ENCODE peak calls at places on chromosomes 12 and 14, in six cellular contexts. Y is mucosa of gallbladder, N is HEK293T, M is ELR, V is fibroblast of mammary gland, B is mucosa of descending colon. L is an unnamed sample.

GRCh38 chr12:95763809-95764253 is 26.7 kb downstream of the NTN4 start:
- DNase-seq in N (no peak), Y (no peak), M (peak), B (peak), V (peak), L (peak)

GRCh38 chr12:131222271-131223139 is 268.8 kb downstream of the ADGRD1 start:
- DNase-seq in M (no peak), V (no peak), N (no peak), Y (no peak), B (peak), L (peak)

GRCh38 chr14:42673963-42674362 is 1067.3 kb downstream of the LRFN5 start:
- DNase-seq in Y (no peak), B (no peak), V (peak), M (no peak), N (no peak), L (no peak)

GRCh38 chr12:132771126-132771838 is 9.7 kb upstream of the ANKLE2 start:
- DNase-seq in N (no peak), B (peak), Y (no peak), M (no peak), V (peak), L (no peak)

GRCh38 chr12:112961074-112961473 is 17.2 kb upstream of the OAS2 start:
- DNase-seq in M (no peak), B (no peak), N (no peak), V (no peak), Y (no peak), L (no peak)

GRCh38 chr12:132559652-132560420 is 50.5 kb downstream of the LRCOL1 start:
- DNase-seq in N (peak), Y (no peak), V (peak), B (peak), M (peak), L (peak)

GRCh38 chr14:55054098-55054497 is 2.7 kb downstream of the MAPK1IP1L start:
- DNase-seq in Y (no peak), M (no peak), V (no peak), B (no peak), N (no peak), L (no peak)

GRCh38 chr14:79951572-79951971 is 259.7 kb downstream of the DIO2 start:
- DNase-seq in Y (no peak), V (no peak), M (no peak), B (no peak), N (no peak), L (no peak)

GRCh38 chr14:77041837-77042557 is 13.5 kb upstream of the IRF2BPL start:
- DNase-seq in N (no peak), V (peak), Y (no peak), B (no peak), M (peak), L (peak)

GRCh38 chr12:83665755-83666154 is 979.0 kb downstream of the TMTC2 start:
- DNase-seq in N (no peak), B (no peak), V (no peak), Y (no peak), M (no peak), L (no peak)

GRCh38 chr12:62170241-62170640 is 90.0 kb upstream of the USP15 start:
- DNase-seq in V (no peak), M (no peak), Y (no peak), N (no peak), B (no peak), L (no peak)

GRCh38 chr12:95212576-95212975 is 4.7 kb downstream of the FGD6 start:
- DNase-seq in M (peak), N (no peak), B (no peak), V (peak), Y (no peak), L (no peak)

GRCh38 chr12:7439579-7440505 is 4.1 kb downstream of the CD163L1 start:
- DNase-seq in N (peak), M (no peak), B (peak), Y (peak), V (peak), L (no peak)

GRCh38 chr14:64801800-64802199 is 77.9 kb downstream of the SPTB start:
- DNase-seq in Y (no peak), B (peak), V (peak), M (peak), N (peak), L (peak)

GRCh38 chr12:50088577-50089335 is 3.6 kb downstream of the SMARCD1 start:
- DNase-seq in Y (peak), M (peak), N (peak), B (peak), V (peak), L (peak)

GRCh38 chr14:57641776-57642175 is 148.1 kb upstream of the CCDC198 start:
- DNase-seq in N (no peak), M (no peak), V (no peak), B (no peak), Y (no peak), L (no peak)

GRCh38 chr14:38286481-38286880 is 30.6 kb upstream of the CLEC14A start:
- DNase-seq in V (no peak), N (no peak), B (no peak), Y (no peak), M (no peak), L (peak)

GRCh38 chr14:68961361-68961760 is 17.7 kb downstream of the ACTN1 start:
- DNase-seq in N (no peak), V (no peak), Y (no peak), M (no peak), B (no peak), L (no peak)

GRCh38 chr12:76106631-76107030 is 22.1 kb upstream of the NAP1L1 start:
- DNase-seq in Y (no peak), B (no peak), V (peak), N (no peak), M (no peak), L (no peak)

GRCh38 chr12:109927622-109928021 is 27.5 kb downstream of the TCHP start:
- DNase-seq in B (peak), V (peak), M (peak), N (peak), Y (no peak), L (peak)

GRCh38 chr14:31897581-31898186 is 179.4 kb upstream of the ARHGAP5 start:
- DNase-seq in B (peak), N (no peak), M (no peak), Y (no peak), V (peak), L (no peak)

GRCh38 chr14:32265584-32265983 is 62.5 kb upstream of the RNU6-8 start:
- DNase-seq in M (no peak), Y (no peak), N (no peak), V (no peak), B (no peak), L (no peak)

GRCh38 chr12:54384591-54385041 is at the start of gene ZNF385A:
- DNase-seq in N (no peak), M (peak), V (no peak), Y (no peak), B (no peak), L (no peak)

GRCh38 chr12:52896190-52897100 is 8.4 kb downstream of the KRT8 start:
- DNase-seq in M (no peak), B (peak), Y (no peak), N (no peak), V (no peak), L (no peak)